ENCODE peak calls at places on chromosomes 11 and 22, in six cellular contexts. J is stimulated activated CD4-positive, alpha-beta T cell treated with anti-CD3 and anti-CD28 coated beads, TNF-alpha, amount 100 ng/mL, for 48 hours; O is Kasumi-1; Z is WTC11; K is GF-D8; R is RWPE1. L is an unnamed sample.

GRCh38 chr11:1410366-1411291 is 20.9 kb downstream of the BRSK2 start:
- DNase-seq in J (no peak), O (no peak), Z (no peak), K (no peak), R (no peak), L (no peak)

GRCh38 chr11:34188181-34188580 is 82.8 kb downstream of the NAT10 start:
- DNase-seq in J (no peak), O (no peak), Z (peak; percentile 23), K (no peak), R (no peak), L (no peak)

GRCh38 chr22:37818397-37819099 is 4.6 kb upstream of the GALR3 start:
- DNase-seq in J (peak; percentile 32), O (no peak), Z (peak; percentile 75), K (no peak), R (no peak), L (peak; percentile 78)

GRCh38 chr11:64502634-64503033 is 88.4 kb upstream of the SLC22A12 start:
- DNase-seq in J (no peak), O (no peak), Z (no peak), K (no peak), R (no peak), L (no peak)

GRCh38 chr11:27209562-27210005 is 153.4 kb downstream of the CCDC34 start:
- DNase-seq in J (no peak), O (no peak), Z (no peak), K (no peak), R (peak; percentile 87), L (no peak)

GRCh38 chr11:121298770-121299169 is 6.2 kb downstream of the SC5D start:
- DNase-seq in J (no peak), O (no peak), Z (no peak), K (no peak), R (no peak), L (no peak)

GRCh38 chr11:47946682-47947575 is 33.4 kb upstream of the PTPRJ start:
- DNase-seq in J (no peak), O (peak; percentile 86), Z (no peak), K (peak; percentile 54), R (peak; percentile 99), L (no peak)

GRCh38 chr22:46143491-46144147 is 6.7 kb upstream of the PPARA start:
- DNase-seq in J (no peak), O (no peak), Z (no peak), K (no peak), R (no peak), L (no peak)